ENCODE peak calls at places on chromosome 4, in seven cellular contexts. E is endodermal cell; Z is CD8-positive, alpha-beta T cell; F is adrenal gland; W is COR-L47; U is neural crest cell; X is head of caudate nucleus. I is an unnamed sample.

GRCh38 chr4:124631760-124632159 is 80.8 kb downstream of the ANKRD50 start:
- DNase-seq in F (peak), X (no peak), Z (no peak), E (no peak), W (no peak), U (no peak), I (peak)

GRCh38 chr4:186095406-186095805 is 9.1 kb upstream of the FAM149A start:
- DNase-seq in U (no peak), X (no peak), F (peak), W (no peak), Z (no peak), E (no peak), I (no peak)

GRCh38 chr4:82201805-82202636 is 171.8 kb downstream of the HNRNPD start:
- DNase-seq in F (peak), E (peak), W (peak), Z (peak), X (peak), U (peak), I (peak)

GRCh38 chr4:177405508-177405907 is 36.7 kb downstream of the AGA start:
- DNase-seq in W (no peak), U (no peak), X (no peak), F (no peak), E (no peak), Z (no peak), I (no peak)

GRCh38 chr4:101022151-101023024 is 324.9 kb downstream of the PPP3CA start:
- DNase-seq in X (no peak), E (no peak), Z (no peak), U (no peak), W (no peak), F (no peak), I (no peak)

GRCh38 chr4:76188557-76188956 is 25.1 kb downstream of the SCARB2 start:
- DNase-seq in E (no peak), W (no peak), X (no peak), F (no peak), Z (no peak), U (no peak), I (no peak)

GRCh38 chr4:2334826-2335728 is 73.2 kb upstream of the MXD4 start:
- DNase-seq in U (no peak), F (no peak), X (no peak), Z (no peak), E (peak), W (no peak), I (no peak)

GRCh38 chr4:16224669-16225068 is 1.6 kb downstream of the TAPT1 start:
- DNase-seq in U (no peak), F (no peak), E (no peak), Z (no peak), X (no peak), W (no peak), I (no peak)

GRCh38 chr4:7761720-7762119 is 177.9 kb downstream of the AFAP1 start:
- DNase-seq in U (peak), Z (peak), X (peak), E (peak), W (peak), F (peak), I (no peak)

GRCh38 chr4:88297725-88298453 is 13.5 kb upstream of the PPM1K start:
- DNase-seq in U (no peak), Z (no peak), E (no peak), X (no peak), W (no peak), F (no peak), I (no peak)

I was measured in HS-27A.